ENCODE peak calls at places on chromosome 10, in ten cellular contexts. N is activated CD4-positive, alpha-beta T cell treated with anti-CD3 and anti-CD28 coated beads for 48 hours; M is germinal center; S is GM23338; Y is dorsolateral prefrontal cortex; T is AG09319; V is CD4-positive, alpha-beta T cell; P is A673; C is brain microvascular endothelial cell; Q is HTR-8/SVneo. U is an unnamed sample.

GRCh38 chr10:71086439-71087080 is 125.8 kb upstream of the UNC5B start:
- DNase-seq in N (no peak), M (no peak), S (no peak), Y (no peak), T (no peak), V (no peak), P (no peak), C (no peak), Q (no peak), U (no peak)

GRCh38 chr10:117762819-117763172 is 220.2 kb downstream of the EMX2 start:
- DNase-seq in N (no peak), M (no peak), S (no peak), Y (no peak), T (no peak), V (no peak), P (peak), C (no peak), Q (no peak), U (no peak)

GRCh38 chr10:97888641-97889262 is 39.1 kb downstream of the GOLGA7B start:
- DNase-seq in N (peak), M (no peak), S (peak), Y (peak), T (peak), V (no peak), P (peak), C (peak), Q (peak), U (no peak)

GRCh38 chr10:72062341-72062740 is 26.0 kb downstream of the SPOCK2 start:
- DNase-seq in N (no peak), M (no peak), S (no peak), Y (no peak), T (no peak), V (no peak), P (no peak), C (peak), Q (no peak), U (no peak)

GRCh38 chr10:117476281-117476680 is 66.3 kb upstream of the EMX2 start:
- DNase-seq in N (no peak), M (no peak), S (no peak), Y (no peak), T (no peak), V (no peak), P (no peak), C (no peak), Q (no peak), U (no peak)

GRCh38 chr10:97567891-97568290 is 4.7 kb upstream of the ANKRD2 start:
- DNase-seq in N (no peak), M (no peak), S (no peak), Y (no peak), T (no peak), V (no peak), P (no peak), C (no peak), Q (no peak), U (no peak)

GRCh38 chr10:17445400-17445998 is 8.9 kb downstream of the ST8SIA6 start:
- DNase-seq in N (no peak), M (no peak), S (peak), Y (no peak), T (no peak), V (no peak), P (no peak), C (no peak), Q (no peak), U (no peak)

GRCh38 chr10:90288403-90288933 is 569.4 kb downstream of the HTR7 start:
- DNase-seq in N (no peak), M (no peak), S (peak), Y (no peak), T (no peak), V (no peak), P (peak), C (peak), Q (no peak), U (peak)

GRCh38 chr10:132336064-132336746 is 4.2 kb downstream of the LRRC27 start:
- DNase-seq in N (no peak), M (no peak), S (no peak), Y (no peak), T (no peak), V (no peak), P (no peak), C (no peak), Q (no peak), U (no peak)

GRCh38 chr10:72087969-72088878 is at the start of gene SPOCK2:
- DNase-seq in N (peak), M (peak), S (peak), Y (peak), T (no peak), V (peak), P (no peak), C (no peak), Q (no peak), U (peak)

GRCh38 chr10:112983444-112984056 is 33.5 kb downstream of the TCF7L2 start:
- DNase-seq in N (no peak), M (no peak), S (no peak), Y (no peak), T (no peak), V (no peak), P (no peak), C (no peak), Q (no peak), U (no peak)

GRCh38 chr10:62093863-62094291 is 174.8 kb downstream of the RTKN2 start:
- DNase-seq in N (no peak), M (no peak), S (no peak), Y (no peak), T (no peak), V (no peak), P (peak), C (peak), Q (peak), U (peak)

GRCh38 chr10:14947268-14947667 is 6.6 kb downstream of the DCLRE1C start:
- DNase-seq in N (no peak), M (no peak), S (no peak), Y (no peak), T (no peak), V (no peak), P (no peak), C (no peak), Q (no peak), U (no peak)

GRCh38 chr10:126270116-126270515 is 118.2 kb downstream of the ADAM12 start:
- DNase-seq in N (no peak), M (no peak), S (no peak), Y (no peak), T (no peak), V (no peak), P (no peak), C (no peak), Q (no peak), U (peak)

GRCh38 chr10:75497997-75498797 is 66.8 kb downstream of the LRMDA start:
- DNase-seq in N (no peak), M (no peak), S (no peak), Y (no peak), T (peak), V (no peak), P (no peak), C (no peak), Q (no peak), U (peak)

GRCh38 chr10:130138479-130138866 is 2.3 kb downstream of the GLRX3 start:
- DNase-seq in N (peak), M (no peak), S (no peak), Y (no peak), T (no peak), V (no peak), P (no peak), C (peak), Q (no peak), U (peak)

GRCh38 chr10:58352956-58353610 is 18.3 kb downstream of the UBE2D1 start:
- DNase-seq in N (no peak), M (no peak), S (no peak), Y (no peak), T (no peak), V (no peak), P (no peak), C (no peak), Q (no peak), U (no peak)

GRCh38 chr10:18214692-18215563 is 74.7 kb downstream of the CACNB2 start:
- DNase-seq in N (peak), M (peak), S (peak), Y (peak), T (no peak), V (no peak), P (peak), C (peak), Q (peak), U (peak)

GRCh38 chr10:20593649-20594048 is 303.5 kb downstream of the NEBL start:
- DNase-seq in N (no peak), M (no peak), S (peak), Y (no peak), T (no peak), V (no peak), P (no peak), C (no peak), Q (no peak), U (no peak)

GRCh38 chr10:49418328-49418727 is 22.4 kb upstream of the DRGX start:
- DNase-seq in N (no peak), M (no peak), S (peak), Y (no peak), T (no peak), V (no peak), P (no peak), C (no peak), Q (no peak), U (no peak)

GRCh38 chr10:110011679-110012078 is 3.9 kb downstream of the ADD3 start:
- DNase-seq in N (no peak), M (no peak), S (no peak), Y (no peak), T (no peak), V (no peak), P (no peak), C (no peak), Q (no peak), U (no peak)

GRCh38 chr10:13485623-13486022 is 43.2 kb downstream of the BEND7 start:
- DNase-seq in N (no peak), M (peak), S (no peak), Y (no peak), T (no peak), V (no peak), P (no peak), C (no peak), Q (no peak), U (no peak)